ENCODE peak calls at places on chromosomes 1 and 21, in five cellular contexts. One of them, this sample, is unnamed.

GRCh38 chr21:15221799-15222386 is 157.1 kb upstream of the NRIP1 start:
- DNase-seq in iris pigment epithelial cell: peak
- DNase-seq in kidney tubule cell: peak
- DNase-seq in H9: peak
- DNase-seq in germinal center: no peak
- DNase-seq in this sample: no peak

GRCh38 chr1:159009287-159009686 is 420 bp upstream of the IFI16 start:
- DNase-seq in germinal center: no peak
- DNase-seq in kidney tubule cell: no peak
- DNase-seq in iris pigment epithelial cell: no peak
- DNase-seq in H9: no peak
- DNase-seq in this sample: peak

GRCh38 chr1:64856564-64856963 is 109.8 kb downstream of the JAK1 start:
- DNase-seq in iris pigment epithelial cell: no peak
- DNase-seq in H9: no peak
- DNase-seq in kidney tubule cell: peak
- DNase-seq in germinal center: no peak
- DNase-seq in this sample: peak

GRCh38 chr1:29328897-29329775 is 92.8 kb downstream of the PTPRU start:
- DNase-seq in germinal center: no peak
- DNase-seq in iris pigment epithelial cell: no peak
- DNase-seq in H9: no peak
- DNase-seq in kidney tubule cell: no peak
- DNase-seq in this sample: no peak

GRCh38 chr21:28237661-28238060 is 755.0 kb downstream of the LTN1 start:
- DNase-seq in H9: no peak
- DNase-seq in germinal center: no peak
- DNase-seq in kidney tubule cell: no peak
- DNase-seq in iris pigment epithelial cell: no peak
- DNase-seq in this sample: no peak

GRCh38 chr1:192316692-192317091 is at the start of gene RGS21:
- DNase-seq in iris pigment epithelial cell: no peak
- DNase-seq in germinal center: no peak
- DNase-seq in kidney tubule cell: no peak
- DNase-seq in H9: no peak
- DNase-seq in this sample: no peak

GRCh38 chr1:151156515-151156819 is at the start of gene TNFAIP8L2:
- DNase-seq in H9: peak
- DNase-seq in iris pigment epithelial cell: no peak
- DNase-seq in germinal center: peak
- DNase-seq in kidney tubule cell: no peak
- DNase-seq in this sample: peak

GRCh38 chr1:100721502-100722205 is 2.1 kb downstream of the VCAM1 start:
- DNase-seq in kidney tubule cell: peak
- DNase-seq in H9: no peak
- DNase-seq in germinal center: no peak
- DNase-seq in iris pigment epithelial cell: peak
- DNase-seq in this sample: no peak

GRCh38 chr1:51341876-51342496 is 11.6 kb upstream of the TTC39A start:
- DNase-seq in kidney tubule cell: no peak
- DNase-seq in H9: no peak
- DNase-seq in iris pigment epithelial cell: no peak
- DNase-seq in germinal center: peak
- DNase-seq in this sample: peak

This sample was measured in OCI-LY7.